ENCODE peak calls at places on chromosome 18, in ten cellular contexts. O is transverse colon; G is CD8-positive, alpha-beta memory T cell; F is adipocyte; W is cardiac fibroblast; A is kidney epithelial cell; V is fibroblast of lung; U is tibial nerve; S is HL-60; Z is stomach. I is an unnamed sample.

GRCh38 chr18:44341759-44342158 is 338.9 kb upstream of the SETBP1 start:
- DNase-seq in Z (no peak), W (no peak), U (no peak), O (no peak), S (no peak), F (no peak), A (no peak), G (no peak), V (no peak), I (peak)

GRCh38 chr18:26536664-26537063 is 11.7 kb downstream of the KCTD1 start:
- DNase-seq in V (no peak), F (no peak), Z (no peak), O (no peak), A (no peak), G (no peak), S (no peak), U (no peak), W (no peak), I (no peak)

GRCh38 chr18:52319423-52319822 is 20.6 kb upstream of the DCC start:
- DNase-seq in F (no peak), O (no peak), A (no peak), V (no peak), S (no peak), G (no peak), Z (no peak), U (no peak), W (no peak), I (no peak)

GRCh38 chr18:33781429-33781828 is 203.4 kb downstream of the ASXL3 start:
- DNase-seq in U (no peak), F (no peak), Z (no peak), G (no peak), A (no peak), S (no peak), W (no peak), V (no peak), O (no peak), I (no peak)

GRCh38 chr18:34031810-34032209 is 192.9 kb downstream of the NOL4 start:
- DNase-seq in S (no peak), V (no peak), O (no peak), W (no peak), G (no peak), F (no peak), U (no peak), A (no peak), Z (no peak), I (no peak)

GRCh38 chr18:9707381-9708056 is 582 bp upstream of the RAB31 start:
- DNase-seq in S (no peak), F (peak), G (no peak), U (no peak), O (no peak), V (peak), Z (no peak), W (peak), A (no peak), I (no peak)

GRCh38 chr18:31156831-31157763 is 5.6 kb downstream of the DSC1 start:
- DNase-seq in W (peak), G (no peak), U (no peak), Z (no peak), S (no peak), V (no peak), A (peak), F (no peak), O (no peak), I (no peak)

GRCh38 chr18:37628466-37629220 is 63.0 kb upstream of the CELF4 start:
- DNase-seq in F (no peak), O (no peak), Z (no peak), U (no peak), V (no peak), W (no peak), G (no peak), S (no peak), A (no peak), I (no peak)

GRCh38 chr18:35324926-35325655 is 19.1 kb downstream of the ZNF24 start:
- DNase-seq in V (no peak), F (peak), U (no peak), G (no peak), S (no peak), A (no peak), O (no peak), W (no peak), Z (no peak), I (peak)

GRCh38 chr18:76923485-76924085 is 101.2 kb downstream of the ZNF236 start:
- DNase-seq in F (peak), O (peak), U (no peak), A (no peak), G (no peak), W (peak), V (no peak), Z (no peak), S (no peak), I (peak)

GRCh38 chr18:21183670-21184069 is 58.4 kb upstream of the GREB1L start:
- DNase-seq in W (no peak), A (no peak), F (no peak), U (no peak), V (no peak), G (no peak), Z (no peak), O (no peak), S (no peak), I (no peak)

GRCh38 chr18:9102391-9103216 is at the start of gene NDUFV2:
- DNase-seq in F (peak), A (peak), O (peak), W (peak), G (peak), S (peak), U (peak), Z (peak), V (peak), I (peak)

GRCh38 chr18:59821983-59822382 is 77.8 kb upstream of the PMAIP1 start:
- DNase-seq in G (no peak), F (peak), W (peak), Z (no peak), S (no peak), A (no peak), O (no peak), V (peak), U (no peak), I (peak)

GRCh38 chr18:75071866-75072671 is 136.9 kb downstream of the PTGR3 start:
- DNase-seq in F (no peak), W (no peak), V (no peak), Z (no peak), O (no peak), S (no peak), G (no peak), U (no peak), A (no peak), I (no peak)
- H3K4me3 ChIP-seq in F (no peak), W (no peak), V (no peak), Z (no peak), O (no peak), S (no peak), G (peak), U (no peak), A (no peak), I (no peak)

GRCh38 chr18:72871091-72871490 is 3.3 kb upstream of the NETO1 start:
- DNase-seq in S (no peak), W (peak), V (peak), O (no peak), G (no peak), F (peak), U (no peak), A (no peak), Z (no peak), I (peak)

GRCh38 chr18:72869786-72870185 is 2.0 kb upstream of the NETO1 start:
- DNase-seq in O (no peak), F (no peak), Z (no peak), G (no peak), W (no peak), V (no peak), A (no peak), S (no peak), U (no peak), I (peak)

GRCh38 chr18:72867721-72868665 is at the start of gene NETO1:
- DNase-seq in W (no peak), V (no peak), A (no peak), O (no peak), U (no peak), S (no peak), F (peak), Z (no peak), G (no peak), I (peak)

GRCh38 chr18:72866901-72867701 is 686 bp downstream of the NETO1 start:
- DNase-seq in Z (no peak), S (no peak), V (no peak), O (no peak), W (no peak), F (peak), G (no peak), A (no peak), U (no peak), I (peak)

DNA sequence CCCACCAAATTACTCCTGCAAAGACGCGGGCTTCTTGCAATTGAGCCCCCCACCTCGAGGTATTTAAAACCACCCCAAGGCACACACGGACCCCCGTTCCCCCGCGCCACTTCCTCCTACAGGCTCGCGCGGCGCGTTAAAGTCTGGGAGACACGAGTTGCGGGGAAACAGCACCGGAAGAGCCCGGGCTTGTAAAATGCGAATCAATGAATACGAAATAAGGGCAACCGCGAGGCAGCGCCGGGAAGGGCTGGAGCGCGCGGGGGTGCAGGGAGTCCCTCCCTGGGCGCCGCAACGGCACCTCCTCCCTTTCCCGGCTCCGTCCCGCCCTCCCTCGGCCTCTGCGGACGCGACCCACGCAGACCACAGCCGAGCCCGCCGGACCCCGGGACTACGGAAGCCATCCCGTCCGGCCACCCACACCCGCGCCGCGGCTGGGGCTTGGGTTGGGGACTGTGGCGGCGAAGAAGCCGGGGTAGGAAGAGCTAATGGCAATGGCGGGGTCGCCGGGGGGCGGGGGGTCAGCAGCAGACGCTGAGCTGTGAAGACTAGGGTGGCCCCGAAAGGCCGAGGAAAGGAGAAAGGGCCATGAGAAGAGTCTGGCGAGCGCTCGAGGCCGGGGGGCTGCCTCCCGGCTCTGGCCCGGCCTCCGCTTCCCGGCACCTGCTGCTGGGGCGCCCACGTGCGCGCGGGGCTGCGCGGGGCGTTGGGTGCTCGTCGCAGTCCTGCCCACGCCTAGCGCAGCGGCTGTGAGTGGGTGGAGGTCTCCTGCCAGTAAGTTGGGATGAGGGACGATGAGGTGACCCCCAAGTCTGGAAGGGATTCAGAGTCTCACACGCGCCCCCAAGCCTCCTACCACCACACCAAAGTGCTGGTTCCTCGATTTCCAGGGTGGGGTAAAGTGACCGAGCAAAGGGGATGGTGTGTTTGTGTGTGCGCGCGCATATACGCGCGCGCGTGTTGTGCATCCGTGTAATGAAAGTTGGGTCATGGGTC is 1.2 kb upstream of the NETO1 start:
- DNase-seq in A (no peak), S (no peak), O (no peak), F (peak), Z (no peak), W (no peak), U (no peak), V (no peak), G (no peak), I (no peak)
- H3K4me3 ChIP-seq in A (peak), S (no peak), O (no peak), F (no peak), Z (peak), W (peak), U (peak), V (no peak), G (no peak), I (peak)

DNA sequence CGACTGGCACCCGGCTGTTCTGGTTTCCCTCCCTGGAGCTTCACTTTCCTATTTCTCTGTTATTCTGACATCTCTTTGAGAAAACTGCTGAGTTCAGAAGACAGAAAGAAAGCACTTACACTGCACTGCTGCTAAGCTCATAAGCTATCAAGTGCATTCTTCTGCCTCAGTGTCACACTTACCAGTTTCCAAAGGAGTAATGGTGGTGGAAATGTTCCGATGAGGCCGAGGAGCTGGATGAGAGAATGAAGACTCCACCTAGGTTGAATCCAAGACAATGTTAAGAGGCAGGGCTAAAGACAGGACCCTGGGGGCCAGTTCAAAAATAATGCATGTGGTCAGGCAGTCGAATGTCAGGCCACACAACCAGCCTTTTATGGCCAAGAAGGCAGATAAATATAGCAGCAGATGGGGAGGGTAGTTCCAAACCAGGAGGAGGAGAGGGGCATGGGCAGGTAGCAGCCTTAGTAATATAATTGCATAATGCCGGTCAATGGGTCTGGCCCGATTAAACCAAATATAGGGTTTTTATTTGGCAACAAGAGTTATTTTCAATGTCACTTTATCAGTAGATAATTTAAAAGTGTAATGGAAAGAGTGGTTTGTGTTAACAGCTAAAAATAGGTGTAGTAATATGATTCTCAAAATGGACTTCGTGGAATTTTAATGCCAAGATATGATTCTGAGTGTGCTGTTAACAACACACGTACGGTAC is at the start of gene MYOM1:
- DNase-seq in V (no peak), Z (no peak), A (no peak), U (no peak), W (no peak), F (no peak), O (no peak), S (no peak), G (no peak), I (no peak)
- H3K4me3 ChIP-seq in V (no peak), Z (peak), A (no peak), U (peak), W (no peak), F (peak), O (no peak), S (no peak), G (no peak), I (no peak)

GRCh38 chr18:46098616-46098933 is 479 bp upstream of the ATP5F1A start:
- DNase-seq in O (no peak), V (no peak), W (no peak), S (peak), A (no peak), Z (no peak), F (no peak), U (no peak), G (no peak), I (no peak)
- H3K4me3 ChIP-seq in O (peak), V (peak), W (peak), S (peak), A (peak), Z (peak), F (peak), U (peak), G (peak), I (peak)

I was measured in foreskin fibroblast.